ENCODE peak calls at places on chromosomes 7 and 10, in five cellular contexts. W is CD4-positive, alpha-beta T cell; C is A549; M is hepatocyte; E is MCF 10A. J is an unnamed sample.
A peak's percentile ranks its signal among the peaks of the same experiment; 100 is the strongest.

GRCh38 chr7:51027256-51028127 is 244.8 kb upstream of the GRB10 start:
- DNase-seq in C (no peak), M (no peak), E (no peak), W (no peak), J (no peak)

GRCh38 chr10:1488970-1489548 is 248.3 kb downstream of the ADARB2 start:
- DNase-seq in C (no peak), E (no peak), M (no peak), W (no peak), J (no peak)

GRCh38 chr10:132654708-132655661 is 117.4 kb downstream of the INPP5A start:
- DNase-seq in E (peak; percentile 58), C (peak; percentile 60), W (peak; percentile 62), M (peak; percentile 78), J (peak; percentile 71)

GRCh38 chr10:123145542-123146012 is 2.4 kb upstream of the HMX2 start:
- DNase-seq in E (no peak), M (no peak), W (no peak), C (no peak), J (no peak)

GRCh38 chr10:110141747-110142625 is 65.4 kb upstream of the MXI1 start:
- DNase-seq in C (no peak), W (no peak), E (peak; percentile 34), M (peak; percentile 27), J (peak; percentile 19)

GRCh38 chr7:17304926-17305325 is 6.5 kb downstream of the AHR start:
- DNase-seq in M (peak; percentile 34), W (no peak), C (peak; percentile 79), E (peak; percentile 94), J (peak; percentile 88)

GRCh38 chr10:129963076-129963830 is 821 bp downstream of the EBF3 start:
- DNase-seq in C (no peak), W (no peak), M (peak; percentile 47), E (no peak), J (peak; percentile 67)

GRCh38 chr7:116522247-116522646 is 2.6 kb upstream of the CAV1 start:
- DNase-seq in E (peak; percentile 81), C (peak; percentile 80), W (no peak), M (no peak), J (peak; percentile 91)

GRCh38 chr10:124641282-124642075 is 102.7 kb downstream of the FAM53B start:
- DNase-seq in E (peak; percentile 48), C (no peak), W (peak; percentile 50), M (peak; percentile 32), J (peak; percentile 4)

GRCh38 chr10:58758311-58758710 is 245.6 kb downstream of the BICC1 start:
- DNase-seq in E (no peak), C (no peak), M (no peak), W (no peak), J (no peak)

GRCh38 chr10:11874568-11875182 is 51.5 kb downstream of the PROSER2 start:
- DNase-seq in E (peak; percentile 77), W (peak; percentile 42), M (peak; percentile 88), C (peak; percentile 65), J (peak; percentile 88)

DNA sequence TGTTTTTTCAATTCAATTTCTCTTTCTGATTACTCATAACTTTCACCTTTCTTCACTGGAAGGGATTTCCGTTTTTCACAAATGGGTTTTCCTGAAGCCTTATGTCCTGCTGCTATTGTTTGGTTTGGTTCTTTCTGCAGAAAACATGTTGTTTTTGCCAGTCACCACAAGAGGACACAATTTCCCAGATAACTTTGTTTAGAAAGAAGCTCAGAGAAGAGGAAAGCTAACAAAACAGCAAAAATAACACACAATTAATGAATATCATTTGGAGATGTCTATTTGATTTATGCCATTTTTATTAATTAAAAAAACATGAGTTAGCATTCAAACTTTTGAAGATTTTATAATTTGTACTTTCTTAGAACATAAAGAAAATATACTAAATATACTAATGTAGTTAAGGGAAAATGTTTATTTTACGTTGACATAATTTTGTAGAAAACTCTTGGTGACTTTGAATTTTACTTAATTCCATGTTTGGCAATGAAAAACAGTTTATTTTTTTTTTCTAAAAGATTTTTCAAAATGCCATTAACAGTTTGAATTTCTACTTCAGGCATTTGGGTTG is 4.7 kb upstream of the TWIST1 start:
- DNase-seq in E (peak; percentile 64), M (no peak), W (no peak), C (peak; percentile 47), J (peak; percentile 77)
- TF ChIP-seq CTCF in E (peak; percentile 81), M (peak; percentile 74), W (no peak), C (peak; percentile 71), J (peak; percentile 90)

DNA sequence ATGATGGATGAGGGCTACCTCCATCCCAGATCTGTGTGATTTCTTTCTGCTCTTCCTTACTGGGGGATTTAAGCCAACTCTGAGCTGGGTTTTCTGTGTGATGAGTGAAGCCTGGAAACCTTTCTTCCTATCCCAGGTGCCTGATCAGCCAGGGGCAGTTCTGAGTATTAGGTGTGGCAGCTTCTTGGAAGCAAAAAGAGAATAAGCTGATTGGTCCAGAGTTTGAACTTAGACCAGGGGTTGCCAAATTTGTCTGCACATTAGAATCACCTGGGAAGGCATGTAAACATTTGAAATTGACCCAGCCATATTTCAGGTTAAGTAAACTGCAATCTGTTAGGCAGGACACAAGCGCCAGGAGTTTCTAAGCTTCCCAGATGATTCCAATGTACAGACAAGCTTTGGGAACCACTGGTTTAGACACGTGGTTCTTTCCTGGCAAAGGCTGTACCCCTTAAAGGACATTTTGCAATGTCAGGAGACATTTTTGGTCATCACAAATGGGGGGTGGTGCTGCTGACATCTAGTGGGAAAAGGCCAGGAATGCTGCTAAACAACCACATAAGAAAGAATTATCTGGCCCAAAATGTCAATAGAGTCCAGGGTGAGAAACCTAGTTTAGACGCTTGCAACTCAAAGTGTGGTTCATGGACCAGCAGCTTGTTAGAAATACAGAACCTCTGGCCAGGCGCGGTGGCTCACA is 160.5 kb upstream of the GHITM start:
- DNase-seq in W (no peak), E (peak; percentile 29), C (no peak), M (peak; percentile 14), J (no peak)
- TF ChIP-seq CTCF in W (no peak), E (no peak), C (no peak), M (peak; percentile 3), J (no peak)

GRCh38 chr7:95972554-95972953 is 200.2 kb downstream of the DYNC1I1 start:
- DNase-seq in C (no peak), M (peak; percentile 18), E (no peak), W (no peak), J (no peak)

GRCh38 chr7:95977994-95978393 is 205.6 kb downstream of the DYNC1I1 start:
- DNase-seq in W (no peak), E (no peak), C (no peak), M (no peak), J (no peak)

GRCh38 chr7:95980073-95980655 is 207.8 kb downstream of the DYNC1I1 start:
- DNase-seq in C (no peak), W (no peak), E (no peak), M (peak; percentile 63), J (peak; percentile 82)

GRCh38 chr7:95974108-95974507 is 201.8 kb downstream of the DYNC1I1 start:
- DNase-seq in M (no peak), E (no peak), C (no peak), W (no peak), J (no peak)

GRCh38 chr7:95976369-95976768 is 204.0 kb downstream of the DYNC1I1 start:
- DNase-seq in W (no peak), C (no peak), E (no peak), M (no peak), J (no peak)
- TF ChIP-seq CTCF in W (no peak), C (no peak), E (no peak), M (no peak), J (no peak)

GRCh38 chr10:51073461-51074237 is 638 bp upstream of the PRKG1 start:
- DNase-seq in M (peak; percentile 33), W (no peak), C (no peak), E (no peak), J (no peak)
- TF ChIP-seq CTCF in M (peak; percentile 7), W (no peak), C (no peak), E (no peak), J (no peak)

DNA sequence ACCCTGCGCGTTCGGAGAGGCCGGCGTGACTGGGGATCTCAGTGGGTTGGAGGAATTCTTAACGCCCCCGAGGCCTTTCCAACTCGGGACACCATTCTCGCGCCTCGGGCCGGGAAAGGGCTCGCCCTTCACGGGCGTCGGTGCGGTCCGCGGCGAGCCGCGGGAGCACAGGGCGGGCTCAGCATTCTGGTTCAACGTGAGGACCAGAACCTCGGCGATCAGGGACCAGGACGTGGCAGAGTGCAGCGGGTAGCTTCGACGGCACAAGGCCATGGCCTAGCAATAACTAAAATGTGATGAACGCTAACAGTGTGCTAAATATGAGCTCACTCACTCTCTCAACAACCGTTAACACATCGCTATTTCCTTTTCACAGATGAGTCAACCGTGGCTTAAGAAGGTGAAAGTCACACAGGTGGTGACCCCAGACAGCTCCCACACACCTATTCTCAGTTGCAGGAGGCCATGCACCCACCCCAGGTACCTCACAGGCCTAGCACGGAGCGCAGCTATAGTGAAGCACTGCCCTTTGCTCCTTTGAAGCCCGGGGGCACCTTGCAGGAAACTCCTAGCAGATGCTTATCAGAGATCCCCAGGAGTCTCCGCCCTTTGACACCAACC is 4.5 kb upstream of the EMX2 start:
- DNase-seq in E (no peak), C (no peak), W (no peak), M (no peak), J (no peak)
- TF ChIP-seq CTCF in E (no peak), C (no peak), W (no peak), M (no peak), J (no peak)

GRCh38 chr10:103828107-103828506 is 27.3 kb downstream of the SH3PXD2A start:
- DNase-seq in E (peak; percentile 68), W (no peak), M (peak; percentile 48), C (no peak), J (no peak)
- TF ChIP-seq CTCF in E (no peak), W (no peak), M (no peak), C (no peak), J (no peak)

GRCh38 chr10:48792687-48793096 is 108.0 kb downstream of the WDFY4 start:
- DNase-seq in M (no peak), W (no peak), C (no peak), E (peak; percentile 88), J (no peak)
- TF ChIP-seq CTCF in M (no peak), W (no peak), C (no peak), E (no peak), J (no peak)

GRCh38 chr10:87640043-87640442 is 19.6 kb upstream of the PAPSS2 start:
- DNase-seq in E (no peak), C (no peak), W (no peak), M (no peak), J (no peak)

GRCh38 chr10:87642486-87642885 is 17.2 kb upstream of the PAPSS2 start:
- DNase-seq in C (no peak), E (no peak), M (no peak), W (no peak), J (no peak)

GRCh38 chr10:87641065-87641464 is 18.6 kb upstream of the PAPSS2 start:
- DNase-seq in C (no peak), M (no peak), E (no peak), W (no peak), J (no peak)

GRCh38 chr10:87643920-87644319 is 15.8 kb upstream of the PAPSS2 start:
- DNase-seq in E (no peak), M (no peak), W (no peak), C (no peak), J (no peak)

GRCh38 chr10:87642988-87643387 is 16.7 kb upstream of the PAPSS2 start:
- DNase-seq in M (no peak), E (peak; percentile 20), C (no peak), W (no peak), J (no peak)
- TF ChIP-seq CTCF in M (no peak), E (no peak), C (no peak), W (no peak), J (no peak)

GRCh38 chr10:88791924-88792323 is 10.6 kb upstream of the LIPM start:
- DNase-seq in C (peak; percentile 57), E (peak; percentile 52), W (no peak), M (peak; percentile 24), J (peak; percentile 74)
- TF ChIP-seq CTCF in C (peak; percentile 54), E (peak; percentile 36), W (peak; percentile 30), M (peak; percentile 38), J (peak; percentile 71)

J was measured in A673.